ENCODE peak calls at places on chromosomes 2 and 18, in five cellular contexts. O is lower leg skin, F is H54, A is tibial nerve, Y is suprapubic skin. V is an unnamed sample.

GRCh38 chr2:120580709-120581108 is 155.0 kb upstream of the GLI2 start:
- DNase-seq in Y (no peak), A (no peak), F (no peak), O (no peak), V (no peak)

GRCh38 chr2:18117592-18117991 is 239.1 kb downstream of the KCNS3 start:
- DNase-seq in A (no peak), F (peak; percentile 15), Y (no peak), O (no peak), V (no peak)

GRCh38 chr2:133490412-133490958 is 77.8 kb downstream of the NCKAP5 start:
- DNase-seq in A (no peak), O (no peak), F (no peak), Y (no peak), V (no peak)

GRCh38 chr2:240389302-240389805 is 46.1 kb upstream of the GPC1 start:
- DNase-seq in A (no peak), F (no peak), Y (peak; percentile 21), O (no peak), V (no peak)

GRCh38 chr2:182650704-182651103 is 65.4 kb upstream of the DNAJC10 start:
- DNase-seq in O (no peak), A (no peak), Y (no peak), F (no peak), V (no peak)

GRCh38 chr2:139034064-139034463 is 253.9 kb upstream of the NXPH2 start:
- DNase-seq in O (no peak), Y (no peak), F (no peak), A (no peak), V (no peak)

GRCh38 chr2:225027061-225027762 is 15.1 kb downstream of the DOCK10 start:
- DNase-seq in O (no peak), F (no peak), A (no peak), Y (no peak), V (no peak)

GRCh38 chr2:102592601-102593000 is 26.8 kb upstream of the SLC9A2 start:
- DNase-seq in Y (no peak), O (no peak), A (no peak), F (no peak), V (no peak)

GRCh38 chr2:49251766-49252165 is 97.5 kb upstream of the FSHR start:
- DNase-seq in Y (no peak), A (no peak), O (no peak), F (no peak), V (no peak)

GRCh38 chr2:152716805-152717241 is 438 bp downstream of the PRPF40A start:
- DNase-seq in F (no peak), Y (peak; percentile 64), O (peak; percentile 23), A (no peak), V (peak; percentile 44)

GRCh38 chr2:129004940-129005490 is 686.3 kb upstream of the HS6ST1 start:
- DNase-seq in F (no peak), Y (no peak), A (no peak), O (no peak), V (no peak)

GRCh38 chr2:57399061-57399460 is 647.5 kb upstream of the VRK2 start:
- DNase-seq in F (no peak), A (no peak), O (no peak), Y (no peak), V (no peak)

GRCh38 chr2:166382448-166382847 is 6.7 kb upstream of the SCN9A start:
- DNase-seq in F (no peak), A (no peak), O (no peak), Y (no peak), V (no peak)
- TF ChIP-seq POLR2A in F (no peak), A (no peak), O (no peak), Y (no peak), V (no peak)

GRCh38 chr2:10811552-10811951 is 1.0 kb downstream of the PDIA6 start:
- DNase-seq in O (no peak), Y (no peak), A (no peak), F (no peak), V (no peak)

GRCh38 chr2:10812362-10813084 is at the start of gene PDIA6:
- DNase-seq in A (peak; percentile 98), Y (peak; percentile 97), F (peak; percentile 94), O (peak; percentile 96), V (peak; percentile 99)

GRCh38 chr2:10813085-10813748 is 632 bp upstream of the PDIA6 start:
- DNase-seq in F (no peak), O (no peak), Y (no peak), A (no peak), V (no peak)

GRCh38 chr2:10814142-10814541 is 1.6 kb upstream of the PDIA6 start:
- DNase-seq in A (no peak), O (no peak), Y (no peak), F (no peak), V (no peak)

GRCh38 chr2:10810175-10811161 is 2.1 kb downstream of the PDIA6 start:
- DNase-seq in Y (no peak), A (no peak), F (no peak), O (no peak), V (no peak)
- TF ChIP-seq POLR2A in Y (no peak), A (no peak), F (no peak), O (no peak), V (no peak)

GRCh38 chr2:241798631-241799521 is 10.1 kb upstream of the NEU4 start:
- DNase-seq in A (no peak), Y (peak; percentile 59), F (no peak), O (peak; percentile 9), V (peak; percentile 9)
- TF ChIP-seq POLR2A in A (no peak), Y (no peak), F (no peak), O (no peak), V (no peak)

DNA sequence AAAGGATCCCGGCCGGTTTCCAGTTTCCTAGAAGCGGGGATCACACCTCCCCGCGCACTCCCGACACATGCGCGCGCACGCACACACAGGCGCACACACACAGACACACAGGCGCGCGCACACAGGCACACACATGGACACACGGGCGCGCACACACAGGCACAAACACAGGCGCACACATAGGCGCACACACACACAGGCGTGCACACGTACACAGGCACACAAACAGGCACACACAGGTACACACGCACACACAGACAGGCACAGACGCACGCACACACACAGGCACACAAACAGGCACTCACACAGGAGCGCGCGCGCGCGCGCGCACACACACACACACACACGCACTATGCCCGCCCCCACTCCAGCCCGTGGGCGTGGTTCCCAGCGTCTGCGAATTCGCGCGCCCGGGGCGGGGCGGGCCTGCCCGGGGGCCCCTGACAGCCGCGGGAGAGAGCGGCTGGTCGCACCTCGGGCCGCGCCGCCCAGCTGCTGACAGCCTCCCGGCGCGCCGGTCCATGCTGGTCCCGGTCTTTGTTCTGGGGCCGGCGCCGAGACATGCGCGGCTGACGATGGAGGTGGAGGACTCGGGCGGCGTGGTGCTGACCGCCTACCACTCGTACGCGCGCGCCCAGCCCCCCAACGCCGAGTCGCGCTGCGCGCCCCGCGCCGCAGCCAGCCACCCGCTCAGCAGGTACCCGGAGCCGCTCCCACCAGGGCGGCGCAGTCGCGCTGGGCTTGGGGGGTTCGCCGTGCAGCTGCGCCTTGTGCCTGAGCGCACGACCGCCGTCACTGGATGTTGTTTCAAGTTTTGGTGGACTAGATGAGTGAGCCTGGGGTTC is at the start of gene ARHGAP28:
- DNase-seq in F (peak; percentile 68), O (peak; percentile 40), A (peak; percentile 41), Y (peak; percentile 74), V (peak; percentile 90)
- TF ChIP-seq POLR2A in F (peak; percentile 62), O (no peak), A (no peak), Y (no peak), V (peak; percentile 52)

GRCh38 chr2:72917138-72917874 is at the start of gene EMX1:
- DNase-seq in A (no peak), F (no peak), O (no peak), Y (peak; percentile 61), V (no peak)
- TF ChIP-seq POLR2A in A (no peak), F (no peak), O (no peak), Y (no peak), V (no peak)

DNA sequence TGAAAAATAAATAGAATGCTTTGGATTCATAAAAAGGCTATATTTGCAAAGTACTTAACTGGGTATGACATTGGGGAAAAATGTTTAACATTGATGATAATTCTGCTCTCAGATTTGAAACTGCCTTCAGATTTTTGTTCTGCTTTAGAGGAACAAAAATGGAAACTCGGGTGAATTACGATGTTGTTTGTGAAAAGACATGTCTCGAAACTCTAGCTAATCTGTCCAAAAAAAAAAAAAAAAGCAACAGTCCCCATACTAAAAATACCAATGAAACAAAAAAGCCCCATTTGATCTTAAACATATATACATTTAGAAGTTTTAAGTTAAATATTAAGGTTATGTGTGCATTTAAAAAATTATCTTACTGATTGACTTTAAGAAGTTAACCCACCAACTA is 3.0 kb downstream of the ZDBF2 start:
- DNase-seq in A (no peak), Y (no peak), O (no peak), F (no peak), V (no peak)
- TF ChIP-seq POLR2A in A (no peak), Y (no peak), O (no peak), F (no peak), V (no peak)

GRCh38 chr18:58671122-58671940 is at the start of gene MALT1:
- DNase-seq in Y (peak; percentile 94), A (peak; percentile 85), O (peak; percentile 90), F (peak; percentile 48), V (peak; percentile 91)
- TF ChIP-seq POLR2A in Y (peak; percentile 83), A (peak; percentile 81), O (no peak), F (peak; percentile 78), V (peak; percentile 59)

GRCh38 chr2:230925443-230925878 is 419 bp upstream of the GPR55 start:
- DNase-seq in F (no peak), Y (no peak), A (no peak), O (no peak), V (no peak)

GRCh38 chr2:230925879-230926765 is 1.1 kb upstream of the GPR55 start:
- DNase-seq in A (no peak), O (no peak), F (no peak), Y (peak; percentile 37), V (no peak)

GRCh38 chr2:230924470-230925341 is at the start of gene GPR55:
- DNase-seq in O (no peak), A (no peak), F (no peak), Y (peak; percentile 63), V (peak; percentile 5)

GRCh38 chr2:230922951-230923717 is 1.9 kb downstream of the GPR55 start:
- DNase-seq in O (no peak), Y (peak; percentile 20), F (no peak), A (no peak), V (peak; percentile 5)

DNA sequence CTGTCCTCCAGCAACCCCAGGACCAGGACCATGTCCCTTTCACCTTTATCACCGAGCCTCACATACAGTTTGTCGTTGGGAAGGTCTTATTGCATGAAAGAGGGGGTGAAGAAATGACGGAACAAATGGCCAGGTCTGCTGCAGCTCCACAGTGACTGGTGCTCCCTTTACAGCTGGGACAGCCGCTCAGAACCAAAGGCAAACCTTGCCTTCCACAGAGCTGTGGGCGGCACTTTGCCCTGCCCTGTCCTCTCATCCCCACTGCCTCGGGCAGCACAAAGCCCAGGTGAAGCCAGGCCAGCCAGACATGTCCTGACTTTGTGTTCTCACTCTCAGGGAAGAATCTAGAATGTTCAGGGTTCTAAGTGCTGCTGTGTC is 961 bp downstream of the GPR55 start:
- DNase-seq in A (no peak), O (no peak), F (no peak), Y (no peak), V (no peak)
- TF ChIP-seq POLR2A in A (no peak), O (no peak), F (no peak), Y (no peak), V (no peak)